ENCODE peak calls at places on chromosomes 13 and 19, in nine cellular contexts. One of them, this sample, is unnamed. For H3K9me3, the result is how much of the 10 kb centered on the place peaks cover.

GRCh38 chr19:42420055-42420544 is 7.1 kb downstream of the LIPE start:
- DNase-seq in Peyer's patch: peak
- DNase-seq in CD4-positive, alpha-beta T cell: peak
- DNase-seq in AG04450: no peak
- DNase-seq in hepatocyte: peak
- DNase-seq in suprapubic skin: no peak
- DNase-seq in heart left ventricle: peak
- DNase-seq in ovary: no peak
- DNase-seq in transverse colon: peak
- DNase-seq in this sample: no peak

GRCh38 chr13:37806666-37807065 is 62.9 kb downstream of the TRPC4 start:
- DNase-seq in Peyer's patch: no peak
- DNase-seq in CD4-positive, alpha-beta T cell: no peak
- DNase-seq in AG04450: no peak
- DNase-seq in hepatocyte: peak
- DNase-seq in suprapubic skin: no peak
- DNase-seq in heart left ventricle: no peak
- DNase-seq in ovary: no peak
- DNase-seq in transverse colon: no peak
- DNase-seq in this sample: no peak

GRCh38 chr19:48656840-48657474 is 11.0 kb upstream of the CA11 start:
- DNase-seq in Peyer's patch: no peak
- DNase-seq in CD4-positive, alpha-beta T cell: no peak
- DNase-seq in AG04450: peak
- DNase-seq in hepatocyte: peak
- DNase-seq in suprapubic skin: no peak
- DNase-seq in heart left ventricle: no peak
- DNase-seq in ovary: no peak
- DNase-seq in transverse colon: peak
- DNase-seq in this sample: no peak

GRCh38 chr13:110070511-110071120 is 236.3 kb downstream of the COL4A1 start:
- DNase-seq in Peyer's patch: no peak
- DNase-seq in CD4-positive, alpha-beta T cell: no peak
- DNase-seq in AG04450: peak
- DNase-seq in hepatocyte: no peak
- DNase-seq in suprapubic skin: no peak
- DNase-seq in heart left ventricle: no peak
- DNase-seq in ovary: no peak
- DNase-seq in transverse colon: no peak
- DNase-seq in this sample: no peak

GRCh38 chr19:13835791-13836723 is 40.8 kb downstream of the ZSWIM4 start:
- DNase-seq in Peyer's patch: peak
- DNase-seq in CD4-positive, alpha-beta T cell: peak
- DNase-seq in AG04450: no peak
- DNase-seq in hepatocyte: no peak
- DNase-seq in suprapubic skin: no peak
- DNase-seq in heart left ventricle: peak
- DNase-seq in ovary: no peak
- DNase-seq in transverse colon: no peak
- DNase-seq in this sample: peak

GRCh38 chr13:49098198-49098597 is 121.9 kb upstream of the MLNR start:
- DNase-seq in Peyer's patch: no peak
- DNase-seq in CD4-positive, alpha-beta T cell: no peak
- DNase-seq in AG04450: peak
- DNase-seq in hepatocyte: peak
- DNase-seq in suprapubic skin: no peak
- DNase-seq in heart left ventricle: no peak
- DNase-seq in ovary: no peak
- DNase-seq in transverse colon: no peak
- DNase-seq in this sample: no peak

GRCh38 chr13:110559986-110560385 is 1.5 kb downstream of the RAB20 start:
- DNase-seq in Peyer's patch: no peak
- DNase-seq in CD4-positive, alpha-beta T cell: no peak
- DNase-seq in AG04450: no peak
- DNase-seq in hepatocyte: no peak
- DNase-seq in suprapubic skin: no peak
- DNase-seq in heart left ventricle: no peak
- DNase-seq in ovary: no peak
- DNase-seq in transverse colon: no peak
- DNase-seq in this sample: no peak

GRCh38 chr19:58557253-58558065 is 952 bp downstream of the UBE2M start:
- DNase-seq in Peyer's patch: no peak
- DNase-seq in CD4-positive, alpha-beta T cell: no peak
- DNase-seq in AG04450: no peak
- DNase-seq in hepatocyte: peak
- DNase-seq in suprapubic skin: no peak
- DNase-seq in heart left ventricle: peak
- DNase-seq in ovary: peak
- DNase-seq in transverse colon: no peak
- DNase-seq in this sample: peak

GRCh38 chr19:8366961-8367326 is 3.0 kb downstream of the ANGPTL4 start:
- DNase-seq in Peyer's patch: no peak
- DNase-seq in CD4-positive, alpha-beta T cell: no peak
- DNase-seq in AG04450: no peak
- DNase-seq in hepatocyte: no peak
- DNase-seq in suprapubic skin: no peak
- DNase-seq in heart left ventricle: peak
- DNase-seq in ovary: peak
- DNase-seq in transverse colon: peak
- DNase-seq in this sample: no peak

GRCh38 chr19:35870798-35871197 is 2.4 kb downstream of the APLP1 start:
- DNase-seq in Peyer's patch: no peak
- DNase-seq in CD4-positive, alpha-beta T cell: no peak
- DNase-seq in AG04450: no peak
- DNase-seq in hepatocyte: no peak
- DNase-seq in suprapubic skin: no peak
- DNase-seq in heart left ventricle: no peak
- DNase-seq in ovary: no peak
- DNase-seq in transverse colon: no peak
- DNase-seq in this sample: no peak

GRCh38 chr19:23946569-23946968 is 31.9 kb downstream of the ZNF726 start:
- DNase-seq in Peyer's patch: no peak
- DNase-seq in CD4-positive, alpha-beta T cell: no peak
- DNase-seq in AG04450: no peak
- DNase-seq in hepatocyte: no peak
- DNase-seq in suprapubic skin: no peak
- DNase-seq in heart left ventricle: no peak
- DNase-seq in ovary: no peak
- DNase-seq in transverse colon: no peak
- DNase-seq in this sample: no peak

GRCh38 chr19:4870025-4870700 is 2.7 kb upstream of the PLIN3 start:
- DNase-seq in Peyer's patch: peak
- DNase-seq in CD4-positive, alpha-beta T cell: no peak
- DNase-seq in AG04450: peak
- DNase-seq in hepatocyte: peak
- DNase-seq in suprapubic skin: no peak
- DNase-seq in heart left ventricle: peak
- DNase-seq in ovary: peak
- DNase-seq in transverse colon: peak
- DNase-seq in this sample: no peak

GRCh38 chr19:6230991-6231448 is 48.8 kb downstream of the MLLT1 start:
- DNase-seq in Peyer's patch: peak
- DNase-seq in CD4-positive, alpha-beta T cell: no peak
- DNase-seq in AG04450: no peak
- DNase-seq in hepatocyte: no peak
- DNase-seq in suprapubic skin: no peak
- DNase-seq in heart left ventricle: no peak
- DNase-seq in ovary: no peak
- DNase-seq in transverse colon: no peak
- DNase-seq in this sample: no peak

GRCh38 chr13:88031980-88032562 is 360.9 kb downstream of the SLITRK5 start:
- DNase-seq in Peyer's patch: no peak
- DNase-seq in CD4-positive, alpha-beta T cell: no peak
- DNase-seq in AG04450: no peak
- DNase-seq in hepatocyte: no peak
- DNase-seq in suprapubic skin: no peak
- DNase-seq in heart left ventricle: no peak
- DNase-seq in ovary: no peak
- DNase-seq in transverse colon: no peak
- DNase-seq in this sample: no peak

DNA sequence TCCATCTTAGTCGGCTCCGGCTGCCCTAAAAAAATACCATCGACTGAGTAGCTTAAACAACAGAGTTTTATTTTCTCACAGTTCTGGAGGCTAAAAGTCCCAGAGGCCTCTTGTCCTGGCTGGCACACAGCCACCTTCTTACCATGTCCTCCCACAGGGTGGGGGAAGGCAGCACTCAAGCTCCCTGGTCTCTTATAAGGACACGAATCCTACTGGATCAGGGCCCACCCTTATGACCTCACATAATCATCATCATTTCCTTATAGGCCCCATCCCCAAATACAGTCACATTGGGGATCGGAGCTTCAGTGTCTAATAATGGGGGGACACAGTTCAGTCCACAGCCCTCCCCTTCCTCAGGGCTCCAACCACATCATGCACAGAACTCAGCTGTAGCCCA is 2.6 kb upstream of the TUBA3C start:
- DNase-seq in Peyer's patch: no peak
- DNase-seq in CD4-positive, alpha-beta T cell: no peak
- DNase-seq in AG04450: no peak
- DNase-seq in hepatocyte: no peak
- DNase-seq in suprapubic skin: peak
- DNase-seq in heart left ventricle: no peak
- DNase-seq in ovary: no peak
- DNase-seq in transverse colon: no peak
- DNase-seq in this sample: no peak
- H3K9me3 ChIP-seq in Peyer's patch: under half
- H3K9me3 ChIP-seq in CD4-positive, alpha-beta T cell: under half
- H3K9me3 ChIP-seq in AG04450: half or more
- H3K9me3 ChIP-seq in hepatocyte: under half
- H3K9me3 ChIP-seq in suprapubic skin: under half
- H3K9me3 ChIP-seq in heart left ventricle: under half
- H3K9me3 ChIP-seq in ovary: under half
- H3K9me3 ChIP-seq in transverse colon: under half
- H3K9me3 ChIP-seq in this sample: under half

GRCh38 chr13:56700324-56700723 is 440.4 kb upstream of the PRR20A start:
- DNase-seq in Peyer's patch: no peak
- DNase-seq in CD4-positive, alpha-beta T cell: no peak
- DNase-seq in AG04450: no peak
- DNase-seq in hepatocyte: no peak
- DNase-seq in suprapubic skin: no peak
- DNase-seq in heart left ventricle: no peak
- DNase-seq in ovary: no peak
- DNase-seq in transverse colon: no peak
- DNase-seq in this sample: no peak
- H3K9me3 ChIP-seq in Peyer's patch: under half
- H3K9me3 ChIP-seq in CD4-positive, alpha-beta T cell: under half
- H3K9me3 ChIP-seq in AG04450: under half
- H3K9me3 ChIP-seq in hepatocyte: under half
- H3K9me3 ChIP-seq in suprapubic skin: under half
- H3K9me3 ChIP-seq in heart left ventricle: under half
- H3K9me3 ChIP-seq in ovary: under half
- H3K9me3 ChIP-seq in transverse colon: under half
- H3K9me3 ChIP-seq in this sample: under half

GRCh38 chr13:18996221-18996620 is 185.4 kb downstream of the TUBA3C start:
- DNase-seq in Peyer's patch: no peak
- DNase-seq in CD4-positive, alpha-beta T cell: no peak
- DNase-seq in AG04450: no peak
- DNase-seq in hepatocyte: no peak
- DNase-seq in suprapubic skin: no peak
- DNase-seq in heart left ventricle: no peak
- DNase-seq in ovary: no peak
- DNase-seq in transverse colon: no peak
- DNase-seq in this sample: no peak

GRCh38 chr13:18992791-18993190 is 188.8 kb downstream of the TUBA3C start:
- DNase-seq in Peyer's patch: no peak
- DNase-seq in CD4-positive, alpha-beta T cell: no peak
- DNase-seq in AG04450: no peak
- DNase-seq in hepatocyte: no peak
- DNase-seq in suprapubic skin: no peak
- DNase-seq in heart left ventricle: no peak
- DNase-seq in ovary: no peak
- DNase-seq in transverse colon: no peak
- DNase-seq in this sample: no peak

GRCh38 chr13:18995259-18995873 is 186.3 kb downstream of the TUBA3C start:
- DNase-seq in Peyer's patch: no peak
- DNase-seq in CD4-positive, alpha-beta T cell: no peak
- DNase-seq in AG04450: no peak
- DNase-seq in hepatocyte: no peak
- DNase-seq in suprapubic skin: no peak
- DNase-seq in heart left ventricle: no peak
- DNase-seq in ovary: no peak
- DNase-seq in transverse colon: no peak
- DNase-seq in this sample: no peak

GRCh38 chr13:18996627-18997051 is 185.0 kb downstream of the TUBA3C start:
- DNase-seq in Peyer's patch: no peak
- DNase-seq in CD4-positive, alpha-beta T cell: no peak
- DNase-seq in AG04450: no peak
- DNase-seq in hepatocyte: no peak
- DNase-seq in suprapubic skin: no peak
- DNase-seq in heart left ventricle: no peak
- DNase-seq in ovary: no peak
- DNase-seq in transverse colon: no peak
- DNase-seq in this sample: no peak

GRCh38 chr13:18993884-18994660 is 187.6 kb downstream of the TUBA3C start:
- DNase-seq in Peyer's patch: no peak
- DNase-seq in CD4-positive, alpha-beta T cell: no peak
- DNase-seq in AG04450: no peak
- DNase-seq in hepatocyte: no peak
- DNase-seq in suprapubic skin: no peak
- DNase-seq in heart left ventricle: no peak
- DNase-seq in ovary: no peak
- DNase-seq in transverse colon: no peak
- DNase-seq in this sample: no peak
- H3K9me3 ChIP-seq in Peyer's patch: under half
- H3K9me3 ChIP-seq in CD4-positive, alpha-beta T cell: under half
- H3K9me3 ChIP-seq in AG04450: half or more
- H3K9me3 ChIP-seq in hepatocyte: under half
- H3K9me3 ChIP-seq in suprapubic skin: under half
- H3K9me3 ChIP-seq in heart left ventricle: under half
- H3K9me3 ChIP-seq in ovary: under half
- H3K9me3 ChIP-seq in transverse colon: under half
- H3K9me3 ChIP-seq in this sample: half or more

GRCh38 chr13:40878321-40878720 is 88.9 kb downstream of the SLC25A15 start:
- DNase-seq in Peyer's patch: no peak
- DNase-seq in CD4-positive, alpha-beta T cell: no peak
- DNase-seq in AG04450: no peak
- DNase-seq in hepatocyte: no peak
- DNase-seq in suprapubic skin: no peak
- DNase-seq in heart left ventricle: no peak
- DNase-seq in ovary: no peak
- DNase-seq in transverse colon: no peak
- DNase-seq in this sample: no peak

GRCh38 chr13:40875583-40875982 is 86.2 kb downstream of the SLC25A15 start:
- DNase-seq in Peyer's patch: no peak
- DNase-seq in CD4-positive, alpha-beta T cell: no peak
- DNase-seq in AG04450: no peak
- DNase-seq in hepatocyte: no peak
- DNase-seq in suprapubic skin: no peak
- DNase-seq in heart left ventricle: no peak
- DNase-seq in ovary: no peak
- DNase-seq in transverse colon: no peak
- DNase-seq in this sample: no peak

GRCh38 chr13:40875048-40875447 is 85.6 kb downstream of the SLC25A15 start:
- DNase-seq in Peyer's patch: no peak
- DNase-seq in CD4-positive, alpha-beta T cell: no peak
- DNase-seq in AG04450: no peak
- DNase-seq in hepatocyte: no peak
- DNase-seq in suprapubic skin: no peak
- DNase-seq in heart left ventricle: no peak
- DNase-seq in ovary: no peak
- DNase-seq in transverse colon: no peak
- DNase-seq in this sample: no peak

GRCh38 chr13:40874138-40874776 is 84.8 kb downstream of the SLC25A15 start:
- DNase-seq in Peyer's patch: no peak
- DNase-seq in CD4-positive, alpha-beta T cell: no peak
- DNase-seq in AG04450: no peak
- DNase-seq in hepatocyte: no peak
- DNase-seq in suprapubic skin: no peak
- DNase-seq in heart left ventricle: no peak
- DNase-seq in ovary: no peak
- DNase-seq in transverse colon: no peak
- DNase-seq in this sample: no peak

GRCh38 chr13:40876020-40876738 is 86.8 kb downstream of the SLC25A15 start:
- DNase-seq in Peyer's patch: no peak
- DNase-seq in CD4-positive, alpha-beta T cell: no peak
- DNase-seq in AG04450: no peak
- DNase-seq in hepatocyte: no peak
- DNase-seq in suprapubic skin: no peak
- DNase-seq in heart left ventricle: no peak
- DNase-seq in ovary: no peak
- DNase-seq in transverse colon: no peak
- DNase-seq in this sample: no peak
- H3K9me3 ChIP-seq in Peyer's patch: under half
- H3K9me3 ChIP-seq in CD4-positive, alpha-beta T cell: half or more
- H3K9me3 ChIP-seq in AG04450: under half
- H3K9me3 ChIP-seq in hepatocyte: under half
- H3K9me3 ChIP-seq in suprapubic skin: under half
- H3K9me3 ChIP-seq in heart left ventricle: under half
- H3K9me3 ChIP-seq in ovary: half or more
- H3K9me3 ChIP-seq in transverse colon: under half
- H3K9me3 ChIP-seq in this sample: half or more